ENCODE peak calls at places on chromosomes 12 and 14, in nine cellular contexts. E is GM19239; L is fibroblast of the conjunctiva; O is hypothalamus; T is WTC11; U is HEK293T; W is M059J; Q is frontal cortex; M is stimulated activated CD4-positive, alpha-beta T cell treated with anti-CD3 and anti-CD28 coated beads, Interleukin-1b, Interleukin-23, amount 100 ng/mL, for 1 hour. V is an unnamed sample.

GRCh38 chr12:92661269-92661668 is 41.5 kb upstream of the PLEKHG7 start:
- DNase-seq in Q (no peak), M (no peak), T (no peak), U (no peak), E (no peak), W (no peak), L (no peak), O (no peak), V (no peak)

GRCh38 chr14:60189923-60190840 is 25.0 kb upstream of the DHRS7 start:
- DNase-seq in U (no peak), Q (no peak), T (no peak), O (no peak), M (no peak), L (no peak), W (no peak), E (no peak), V (no peak)

GRCh38 chr14:37147310-37147875 is 25.0 kb downstream of the SLC25A21 start:
- DNase-seq in Q (no peak), O (no peak), U (no peak), W (no peak), L (no peak), T (no peak), E (no peak), M (no peak), V (no peak)

GRCh38 chr12:66516133-66516532 is 162.7 kb downstream of the GRIP1 start:
- DNase-seq in Q (no peak), E (no peak), M (no peak), T (no peak), L (no peak), O (no peak), U (no peak), W (peak; percentile 19), V (no peak)

GRCh38 chr12:38110026-38110699 is 206.4 kb upstream of the ALG10B start:
- DNase-seq in U (no peak), L (no peak), M (no peak), O (no peak), T (no peak), W (no peak), E (no peak), Q (no peak), V (no peak)

GRCh38 chr12:56084958-56085543 is 5.1 kb downstream of the ERBB3 start:
- DNase-seq in U (peak; percentile 68), M (no peak), E (no peak), W (no peak), L (no peak), Q (no peak), T (peak; percentile 74), O (no peak), V (no peak)

GRCh38 chr12:47190271-47190750 is 110.6 kb upstream of the AMIGO2 start:
- DNase-seq in W (peak; percentile 67), L (no peak), O (no peak), E (no peak), Q (no peak), T (no peak), U (no peak), M (no peak), V (no peak)

GRCh38 chr14:91453744-91454143 is 36.1 kb upstream of the CCDC88C start:
- DNase-seq in Q (no peak), T (no peak), E (no peak), U (no peak), M (no peak), L (no peak), O (no peak), W (no peak), V (no peak)

GRCh38 chr14:28745176-28745575 is 21.4 kb upstream of the FOXG1 start:
- DNase-seq in M (no peak), L (no peak), Q (no peak), U (no peak), E (no peak), W (peak; percentile 38), O (no peak), T (no peak), V (no peak)

GRCh38 chr12:65442418-65442817 is 163.9 kb downstream of the MSRB3 start:
- DNase-seq in Q (no peak), E (no peak), W (no peak), T (no peak), O (no peak), U (no peak), L (no peak), M (no peak), V (no peak)

GRCh38 chr14:65096323-65097089 is 5.8 kb downstream of the MAX start:
- DNase-seq in L (peak; percentile 46), O (no peak), T (no peak), U (no peak), M (no peak), E (no peak), Q (no peak), W (peak; percentile 12), V (no peak)

GRCh38 chr12:113727651-113728061 is 238.5 kb downstream of the RBM19 start:
- DNase-seq in U (no peak), W (peak; percentile 64), E (no peak), M (no peak), L (no peak), T (no peak), O (no peak), Q (no peak), V (no peak)

GRCh38 chr14:91187271-91187670 is 57.2 kb downstream of the GPR68 start:
- DNase-seq in L (no peak), U (no peak), O (no peak), W (no peak), Q (no peak), T (no peak), M (no peak), E (no peak), V (no peak)

GRCh38 chr12:6039894-6040601 is 84.4 kb downstream of the VWF start:
- DNase-seq in T (peak; percentile 60), Q (peak; percentile 54), M (peak; percentile 9), O (peak; percentile 17), U (peak; percentile 74), W (peak; percentile 66), L (peak; percentile 62), E (peak; percentile 69), V (no peak)

GRCh38 chr14:93764211-93764659 is 24.1 kb downstream of the PRIMA1 start:
- DNase-seq in U (no peak), E (no peak), Q (no peak), T (no peak), M (no peak), L (no peak), O (no peak), W (peak; percentile 55), V (no peak)

GRCh38 chr14:105600939-105601359 is 74.6 kb downstream of the TMEM121 start:
- DNase-seq in M (no peak), E (no peak), Q (no peak), W (no peak), L (no peak), T (no peak), U (no peak), O (no peak), V (no peak)

GRCh38 chr12:121927798-121928197 is 9.4 kb downstream of the CFAP251 start:
- DNase-seq in O (no peak), W (peak; percentile 31), L (no peak), Q (no peak), E (no peak), U (no peak), M (no peak), T (no peak), V (no peak)

GRCh38 chr12:115456946-115457689 is 773.1 kb upstream of the TBX3 start:
- DNase-seq in O (no peak), U (peak; percentile 41), E (no peak), W (peak; percentile 25), Q (no peak), M (no peak), L (no peak), T (peak; percentile 56), V (no peak)

GRCh38 chr12:51391047-51391837 is at the start of gene GALNT6:
- DNase-seq in L (no peak), W (peak; percentile 44), E (peak; percentile 46), M (peak; percentile 55), T (peak; percentile 79), U (peak; percentile 64), Q (peak; percentile 59), O (no peak), V (no peak)

GRCh38 chr12:1810931-1811280 is 9.5 kb upstream of the LRTM2 start:
- DNase-seq in T (no peak), L (no peak), U (no peak), O (no peak), M (no peak), W (no peak), Q (no peak), E (no peak), V (no peak)

GRCh38 chr14:102408729-102409128 is 46.0 kb downstream of the TECPR2 start:
- DNase-seq in O (no peak), W (peak; percentile 1), T (no peak), Q (no peak), L (no peak), M (no peak), U (no peak), E (no peak), V (no peak)

GRCh38 chr12:71438670-71439361 is 782 bp upstream of the LGR5 start:
- DNase-seq in L (no peak), E (no peak), T (no peak), O (no peak), W (peak; percentile 45), M (no peak), Q (no peak), U (peak; percentile 26), V (no peak)

GRCh38 chr14:81033841-81034240 is 78.4 kb downstream of the TSHR start:
- DNase-seq in M (no peak), O (no peak), Q (no peak), T (no peak), E (no peak), W (no peak), L (no peak), U (no peak), V (no peak)

GRCh38 chr14:60151715-60152114 is 13.5 kb downstream of the DHRS7 start:
- DNase-seq in O (no peak), U (no peak), E (no peak), L (peak; percentile 82), T (no peak), Q (no peak), W (peak; percentile 89), M (peak; percentile 21), V (peak; percentile 70)

GRCh38 chr14:85071447-85071846 is 458.5 kb upstream of the FLRT2 start:
- DNase-seq in M (no peak), U (no peak), W (no peak), O (no peak), E (no peak), L (no peak), T (no peak), Q (no peak), V (no peak)

GRCh38 chr14:86404425-86404824 is 874.5 kb downstream of the FLRT2 start:
- DNase-seq in E (no peak), O (no peak), Q (no peak), L (no peak), W (no peak), U (no peak), T (no peak), M (no peak), V (no peak)

GRCh38 chr12:59626382-59626781 is 30.6 kb downstream of the SLC16A7 start:
- DNase-seq in T (no peak), E (no peak), W (peak; percentile 69), U (no peak), M (no peak), L (no peak), Q (no peak), O (no peak), V (no peak)

GRCh38 chr14:97065305-97066067 is 268.3 kb downstream of the VRK1 start:
- DNase-seq in Q (no peak), E (no peak), M (no peak), T (no peak), L (no peak), O (no peak), U (no peak), W (no peak), V (no peak)

GRCh38 chr12:131368073-131369071 is 342.5 kb upstream of the SFSWAP start:
- DNase-seq in M (no peak), L (no peak), E (no peak), Q (no peak), T (no peak), U (no peak), O (no peak), W (no peak), V (no peak)

GRCh38 chr12:17511369-17511768 is 578.6 kb downstream of the RERGL start:
- DNase-seq in E (no peak), M (no peak), T (no peak), U (no peak), Q (no peak), W (no peak), O (no peak), L (no peak), V (no peak)

V was measured in sciatic nerve.